ENCODE peak calls at places on chromosomes 4 and X, in eight cellular contexts. X is DMS153; D is neural crest cell; L is T follicular helper cell; R is NCI-H146; T is putamen; M is smooth muscle cell of the brain vasculature; B is stimulated activated CD4-positive, alpha-beta T cell treated with anti-CD3 and anti-CD28 coated beads, TNF-alpha, amount 100 ng/mL, for 4 hours. U is an unnamed sample.

GRCh38 chr4:166078383-166078782 is 205.3 kb downstream of the TLL1 start:
- DNase-seq in X (no peak), D (no peak), L (no peak), R (no peak), T (no peak), M (no peak), B (no peak), U (no peak)

GRCh38 chr4:169338246-169338645 is 67.5 kb upstream of the SH3RF1 start:
- DNase-seq in X (no peak), D (no peak), L (no peak), R (no peak), T (no peak), M (no peak), B (no peak), U (no peak)

GRCh38 chrX:72057331-72057730 is 74.4 kb downstream of the RTL5 start:
- DNase-seq in X (no peak), D (no peak), L (no peak), R (no peak), T (no peak), M (no peak), B (no peak), U (no peak)

GRCh38 chrX:13511557-13512330 is 57.7 kb upstream of the EGFL6 start:
- DNase-seq in X (no peak), D (no peak), L (no peak), R (no peak), T (no peak), M (no peak), B (no peak), U (no peak)

GRCh38 chrX:24435038-24435437 is 30.0 kb upstream of the PDK3 start:
- DNase-seq in X (no peak), D (no peak), L (no peak), R (no peak), T (no peak), M (no peak), B (no peak), U (no peak)

GRCh38 chrX:21873063-21873785 is 17.4 kb downstream of the YY2 start:
- DNase-seq in X (no peak), D (no peak), L (no peak), R (no peak), T (no peak), M (no peak), B (no peak), U (no peak)

GRCh38 chrX:8289523-8289922 is 118.5 kb upstream of the VCX2 start:
- DNase-seq in X (no peak), D (no peak), L (no peak), R (no peak), T (no peak), M (no peak), B (no peak), U (no peak)

GRCh38 chrX:40006025-40007017 is 91.4 kb downstream of the BCOR start:
- DNase-seq in X (no peak), D (no peak), L (no peak), R (no peak), T (no peak), M (no peak), B (no peak), U (no peak)

GRCh38 chr4:94802091-94802490 is 44.3 kb downstream of the BMPR1B start:
- DNase-seq in X (no peak), D (no peak), L (no peak), R (no peak), T (peak; percentile 32), M (peak; percentile 64), B (no peak), U (no peak)

U was measured in natural killer cell treated with Interleukin-12 subunit alpha and Interleukin-12 subunit beta and Interleukin-15 and Interleukin-18, amount 100 ng/mL, for 72 hours.